ENCODE peak calls at places on chromosomes 4 and X, in ten cellular contexts. X is mesothelial cell of epicardium; J is NAMALWA; U is myocyte; G is MCF 10A; S is CD8-positive, alpha-beta T cell; V is neuronal stem cell; Z is midbrain; F is activated CD8-positive, alpha-beta memory T cell treated with anti-CD3 and anti-CD28 coated beads, Interleukin-2, amount 50 U/mL, for 48 hours; M is stimulated activated CD8-positive, alpha-beta memory T cell treated with anti-CD3 and anti-CD28 coated beads, Interleukin-15, amount 100 ng/mL, for 1 hour. Y is an unnamed sample.

GRCh38 chrX:109732319-109732779 is 708 bp downstream of the ACSL4 start:
- DNase-seq in U (peak), M (no peak), S (no peak), Z (no peak), G (no peak), F (no peak), X (no peak), V (no peak), J (peak), Y (no peak)

GRCh38 chrX:40960041-40960440 is 125.2 kb upstream of the USP9X start:
- DNase-seq in F (no peak), G (no peak), V (no peak), S (no peak), X (no peak), J (no peak), Z (no peak), U (peak), M (no peak), Y (no peak)

GRCh38 chr4:39855909-39856512 is 121.7 kb downstream of the PDS5A start:
- DNase-seq in F (no peak), G (peak), S (no peak), M (no peak), Z (no peak), J (no peak), U (peak), V (no peak), X (no peak), Y (no peak)

GRCh38 chr4:165970703-165971420 is 97.8 kb downstream of the TLL1 start:
- DNase-seq in Z (no peak), U (no peak), G (peak), M (no peak), F (no peak), S (no peak), J (no peak), X (no peak), V (no peak), Y (no peak)

GRCh38 chr4:152408514-152409327 is 127.2 kb downstream of the FBXW7 start:
- DNase-seq in X (no peak), M (no peak), U (peak), J (peak), G (peak), S (no peak), F (no peak), V (peak), Z (peak), Y (peak)

GRCh38 chrX:45143455-45143854 is 57.2 kb downstream of the DIPK2B start:
- DNase-seq in M (no peak), J (no peak), U (no peak), S (no peak), V (no peak), F (no peak), G (no peak), Z (peak), X (no peak), Y (peak)

GRCh38 chr4:165096776-165097175 is 15.9 kb downstream of the TMEM192 start:
- DNase-seq in X (no peak), M (no peak), V (peak), U (peak), J (peak), G (peak), F (no peak), S (no peak), Z (peak), Y (peak)

GRCh38 chrX:125757794-125758564 is 408.1 kb downstream of the DCAF12L2 start:
- DNase-seq in V (no peak), G (peak), Z (no peak), X (no peak), J (no peak), U (no peak), M (no peak), F (no peak), S (no peak), Y (no peak)

GRCh38 chrX:154660506-154660905 is 7.1 kb upstream of the CTAG2 start:
- DNase-seq in U (no peak), Z (no peak), J (no peak), G (no peak), X (no peak), V (no peak), S (no peak), M (no peak), F (no peak), Y (no peak)

GRCh38 chr4:156677136-156677535 is 294.5 kb downstream of the PDGFC start:
- DNase-seq in M (no peak), S (no peak), F (no peak), X (no peak), J (peak), U (peak), V (peak), Z (peak), G (peak), Y (no peak)

Y was measured in pons.